ENCODE peak calls at places on chromosomes 16 and 17, in eight cellular contexts. G is pancreas, M is spleen, Y is PC-3, R is AG04450, Z is thyroid gland, A is right lobe of liver, C is left ventricle myocardium inferior. B is an unnamed sample.

GRCh38 chr16:26795184-26795583 is 271.5 kb upstream of the C16orf82 start:
- DNase-seq in G (no peak), M (no peak), Y (no peak), R (no peak), Z (no peak), A (no peak), C (no peak), B (no peak)

GRCh38 chr17:47698749-47699535 is 5.0 kb downstream of the TBKBP1 start:
- DNase-seq in G (no peak), M (peak; percentile 94), Y (peak; percentile 75), R (no peak), Z (peak; percentile 51), A (peak; percentile 68), C (peak; percentile 55), B (no peak)

GRCh38 chr17:57284984-57285646 is 28.8 kb downstream of the MSI2 start:
- DNase-seq in G (no peak), M (peak; percentile 80), Y (no peak), R (no peak), Z (no peak), A (no peak), C (no peak), B (no peak)

GRCh38 chr16:12225816-12226480 is 249.4 kb downstream of the SNX29 start:
- DNase-seq in G (no peak), M (no peak), Y (no peak), R (no peak), Z (no peak), A (no peak), C (no peak), B (no peak)

GRCh38 chr16:83992624-83993023 is 24.6 kb downstream of the NECAB2 start:
- DNase-seq in G (peak; percentile 74), M (no peak), Y (peak; percentile 20), R (peak; percentile 11), Z (peak; percentile 64), A (no peak), C (peak; percentile 49), B (peak; percentile 4)

GRCh38 chr17:82018152-82019041 is 4.3 kb downstream of the CENPX start:
- DNase-seq in G (no peak), M (no peak), Y (no peak), R (no peak), Z (no peak), A (no peak), C (no peak), B (no peak)

GRCh38 chr17:68356520-68356919 is 65.2 kb downstream of the ARSG start:
- DNase-seq in G (no peak), M (peak; percentile 81), Y (no peak), R (no peak), Z (no peak), A (no peak), C (no peak), B (no peak)

GRCh38 chr17:78748730-78749317 is 33.2 kb downstream of the CYTH1 start:
- DNase-seq in G (peak; percentile 33), M (peak; percentile 92), Y (peak; percentile 58), R (no peak), Z (no peak), A (peak; percentile 86), C (peak; percentile 50), B (peak; percentile 49)

GRCh38 chr17:59427425-59427921 is 96.0 kb downstream of the YPEL2 start:
- DNase-seq in G (no peak), M (no peak), Y (peak; percentile 30), R (no peak), Z (peak; percentile 68), A (no peak), C (no peak), B (no peak)

GRCh38 chr17:27079660-27080059 is 214.3 kb upstream of the WSB1 start:
- DNase-seq in G (no peak), M (no peak), Y (no peak), R (no peak), Z (no peak), A (no peak), C (no peak), B (no peak)

GRCh38 chr16:68235882-68236803 is at the start of gene ESRP2:
- DNase-seq in G (peak; percentile 95), M (peak; percentile 86), Y (peak; percentile 88), R (no peak), Z (peak; percentile 95), A (peak; percentile 96), C (no peak), B (no peak)

GRCh38 chr17:30290696-30291570 is 811 bp downstream of the BLMH start:
- DNase-seq in G (peak; percentile 24), M (peak; percentile 81), Y (peak; percentile 58), R (no peak), Z (peak; percentile 43), A (peak; percentile 58), C (peak; percentile 29), B (no peak)

GRCh38 chr17:45705123-45706009 is 78.8 kb upstream of the CRHR1 start:
- DNase-seq in G (no peak), M (no peak), Y (peak; percentile 99), R (no peak), Z (no peak), A (no peak), C (no peak), B (no peak)

GRCh38 chr17:73586921-73587680 is 57.1 kb downstream of the SDK2 start:
- DNase-seq in G (no peak), M (no peak), Y (peak; percentile 47), R (no peak), Z (no peak), A (no peak), C (peak; percentile 48), B (no peak)

GRCh38 chr16:85412911-85413520 is 200.1 kb upstream of the GSE1 start:
- DNase-seq in G (no peak), M (peak; percentile 69), Y (no peak), R (no peak), Z (no peak), A (peak; percentile 33), C (peak; percentile 9), B (no peak)

GRCh38 chr16:54957403-54957802 is 26.7 kb downstream of the IRX5 start:
- DNase-seq in G (peak; percentile 11), M (no peak), Y (peak; percentile 38), R (no peak), Z (no peak), A (no peak), C (no peak), B (no peak)

GRCh38 chr16:78520470-78520869 is 421.0 kb downstream of the WWOX start:
- DNase-seq in G (no peak), M (no peak), Y (no peak), R (no peak), Z (no peak), A (no peak), C (no peak), B (no peak)

GRCh38 chr16:8950580-8951077 is 13.1 kb downstream of the USP7 start:
- DNase-seq in G (no peak), M (no peak), Y (no peak), R (no peak), Z (no peak), A (no peak), C (no peak), B (no peak)

DNA sequence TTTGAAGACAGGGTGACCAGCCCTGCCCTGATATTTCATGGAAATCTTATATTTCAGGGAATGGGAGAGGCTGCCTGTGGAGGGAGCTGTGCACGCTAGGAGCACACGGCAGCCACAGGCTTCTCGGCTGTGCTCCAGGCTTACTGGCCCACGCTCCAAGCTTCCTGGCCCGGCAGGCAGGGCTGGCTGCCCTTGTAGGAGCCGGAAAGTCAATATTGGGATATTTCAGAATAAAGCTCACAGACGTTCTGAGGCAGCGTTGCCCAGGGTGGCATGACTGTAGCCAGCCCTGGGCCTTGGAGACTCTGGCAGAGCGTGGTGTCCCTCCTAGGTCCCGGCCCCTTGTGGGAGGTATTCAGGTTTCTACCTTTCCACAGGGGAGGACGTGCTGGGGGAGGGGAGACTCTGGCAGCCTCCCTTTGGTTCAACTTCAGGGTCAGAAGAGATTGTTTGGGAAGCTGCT is 95.6 kb downstream of the NPIPB11 start:
- DNase-seq in G (peak; percentile 84), M (peak; percentile 40), Y (peak; percentile 2), R (no peak), Z (no peak), A (peak; percentile 86), C (no peak), B (no peak)
- TF ChIP-seq CTCF in G (no peak), M (no peak), Y (no peak), R (no peak), Z (no peak), A (peak; percentile 49), C (peak; percentile 23), B (no peak)

GRCh38 chr17:50949128-50950001 is 83.2 kb upstream of the TOB1 start:
- DNase-seq in G (no peak), M (no peak), Y (no peak), R (no peak), Z (no peak), A (no peak), C (no peak), B (no peak)
- H3K4me3 ChIP-seq in G (no peak overlapping the region), M (no peak overlapping the region), Y (no peak overlapping the region), R (no peak overlapping the region), Z (no peak overlapping the region), A (no peak overlapping the region), C (peak overlapping the region; percentile 38), B (no peak overlapping the region)

GRCh38 chr17:41702712-41703111 is 9.4 kb upstream of the GAST start:
- DNase-seq in G (no peak), M (no peak), Y (no peak), R (no peak), Z (no peak), A (peak; percentile 64), C (no peak), B (no peak)

GRCh38 chr17:41705271-41705991 is 6.7 kb upstream of the GAST start:
- DNase-seq in G (no peak), M (no peak), Y (no peak), R (no peak), Z (no peak), A (no peak), C (no peak), B (no peak)

GRCh38 chr17:41710472-41711090 is 1.6 kb upstream of the GAST start:
- DNase-seq in G (no peak), M (no peak), Y (peak; percentile 9), R (no peak), Z (no peak), A (no peak), C (no peak), B (no peak)

GRCh38 chr17:41711669-41712400 is at the start of gene GAST:
- DNase-seq in G (no peak), M (no peak), Y (peak; percentile 4), R (no peak), Z (no peak), A (no peak), C (no peak), B (no peak)

GRCh38 chr17:41707803-41708669 is 4.1 kb upstream of the GAST start:
- DNase-seq in G (no peak), M (no peak), Y (no peak), R (no peak), Z (no peak), A (no peak), C (no peak), B (no peak)
- H3K27me3 ChIP-seq in G (no peaks in the 10 kb centered on the region), M (peaks cover 28% of the 10 kb centered on the region), Y (no peaks in the 10 kb centered on the region), R (peaks cover 12% of the 10 kb centered on the region), Z (no peaks in the 10 kb centered on the region), A (no peaks in the 10 kb centered on the region), C (peaks cover 15% of the 10 kb centered on the region), B (peaks cover 8% of the 10 kb centered on the region)

DNA sequence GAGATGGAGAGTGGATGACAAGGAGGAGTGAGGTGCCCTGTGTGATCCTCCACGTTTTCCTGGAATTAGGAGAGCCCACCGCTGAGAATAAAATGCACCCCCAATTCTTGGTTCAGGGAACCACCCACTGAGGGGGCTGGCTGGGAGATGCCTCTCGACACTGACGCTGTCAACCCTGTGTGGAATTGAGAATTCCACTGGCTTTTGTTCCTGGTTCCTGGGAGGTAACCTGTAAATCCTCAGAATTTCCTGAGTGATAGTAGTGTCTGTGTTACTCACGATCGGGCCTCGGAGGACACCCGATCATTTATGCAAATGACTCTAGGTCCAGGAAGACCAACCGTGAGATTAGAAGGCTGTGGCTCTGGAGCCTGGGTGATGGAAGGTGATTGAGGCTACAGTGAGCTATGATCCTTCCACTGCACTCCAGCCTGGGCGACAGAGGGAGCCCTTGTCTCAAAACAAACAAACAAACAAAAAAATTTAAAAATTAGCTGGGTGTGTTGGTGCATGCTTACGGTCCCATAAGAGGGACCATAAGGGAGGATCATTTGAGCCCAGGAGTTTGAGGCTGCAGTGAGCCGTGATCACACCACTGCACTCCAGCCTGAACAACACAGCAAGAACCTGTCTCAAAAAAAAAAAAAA is 11.7 kb upstream of the PRPSAP1 start:
- DNase-seq in G (no peak), M (no peak), Y (peak; percentile 59), R (no peak), Z (no peak), A (no peak), C (no peak), B (no peak)
- TF ChIP-seq CTCF in G (no peak), M (no peak), Y (peak; percentile 84), R (no peak), Z (no peak), A (peak; percentile 48), C (peak; percentile 55), B (peak; percentile 47)

B was measured in BJ.